ENCODE peak calls at places on chromosomes 3 and 15, in seven cellular contexts. G is fibroblast of pulmonary artery, O is HepG2, M is breast epithelium, E is tibial artery, D is dorsolateral prefrontal cortex, P is left ventricle myocardium inferior. K is an unnamed sample.

GRCh38 chr3:28544236-28544635 is 195.6 kb upstream of the AZI2 start:
- DNase-seq in M (no peak), G (no peak), D (no peak), P (no peak), E (peak), O (no peak), K (no peak)

GRCh38 chr15:31484986-31485385 is 158.4 kb downstream of the KLF13 start:
- DNase-seq in M (no peak), P (no peak), E (no peak), O (no peak), G (no peak), D (no peak), K (no peak)

GRCh38 chr3:13111874-13112520 is 38.8 kb upstream of the IQSEC1 start:
- DNase-seq in G (no peak), D (no peak), P (no peak), E (peak), O (peak), M (no peak), K (no peak)

GRCh38 chr3:103752986-103753385 is 1318.2 kb downstream of the ZPLD1 start:
- DNase-seq in P (no peak), E (no peak), G (no peak), M (no peak), D (no peak), O (no peak), K (no peak)

GRCh38 chr15:34679326-34679725 is 75.5 kb downstream of the GJD2 start:
- DNase-seq in M (no peak), O (no peak), E (no peak), G (no peak), P (no peak), D (no peak), K (no peak)

GRCh38 chr3:57228734-57229505 is 1.4 kb downstream of the APPL1 start:
- DNase-seq in P (no peak), G (peak), D (no peak), O (no peak), E (no peak), M (no peak), K (no peak)

GRCh38 chr15:48191574-48192225 is at the start of gene CTXN2:
- DNase-seq in E (no peak), O (no peak), P (no peak), G (no peak), D (peak), M (no peak), K (no peak)

GRCh38 chr3:49471856-49472495 is 1.9 kb downstream of the DAG1 start:
- DNase-seq in O (no peak), E (no peak), D (no peak), M (no peak), P (peak), G (no peak), K (no peak)

GRCh38 chr15:35912196-35912595 is 366.2 kb upstream of the DPH6 start:
- DNase-seq in P (no peak), O (no peak), M (no peak), E (no peak), D (no peak), G (peak), K (no peak)

GRCh38 chr3:138344754-138345153 is 3.6 kb upstream of the MRAS start:
- DNase-seq in O (no peak), E (no peak), D (no peak), P (no peak), M (no peak), G (no peak), K (no peak)

GRCh38 chr15:31440754-31441298 is 114.2 kb downstream of the KLF13 start:
- DNase-seq in G (peak), E (peak), P (peak), O (no peak), M (no peak), D (peak), K (no peak)

GRCh38 chr3:128280466-128281455 is 127.5 kb downstream of the EEFSEC start:
- DNase-seq in G (no peak), M (no peak), D (no peak), E (no peak), P (no peak), O (no peak), K (no peak)

GRCh38 chr3:188491276-188491687 is 337.3 kb downstream of the LPP start:
- DNase-seq in P (no peak), M (no peak), G (peak), O (no peak), E (no peak), D (no peak), K (no peak)

GRCh38 chr3:141382571-141382970 is 14.3 kb downstream of the ZBTB38 start:
- DNase-seq in O (no peak), P (no peak), E (no peak), D (no peak), M (no peak), G (no peak), K (no peak)

GRCh38 chr3:148998715-148999413 is 7.5 kb downstream of the GYG1 start:
- DNase-seq in G (no peak), P (no peak), E (no peak), D (no peak), M (no peak), O (no peak), K (no peak)

GRCh38 chr3:58175429-58176184 is 35.2 kb downstream of the DNASE1L3 start:
- DNase-seq in M (no peak), D (no peak), P (no peak), G (peak), O (peak), E (no peak), K (no peak)

DNA sequence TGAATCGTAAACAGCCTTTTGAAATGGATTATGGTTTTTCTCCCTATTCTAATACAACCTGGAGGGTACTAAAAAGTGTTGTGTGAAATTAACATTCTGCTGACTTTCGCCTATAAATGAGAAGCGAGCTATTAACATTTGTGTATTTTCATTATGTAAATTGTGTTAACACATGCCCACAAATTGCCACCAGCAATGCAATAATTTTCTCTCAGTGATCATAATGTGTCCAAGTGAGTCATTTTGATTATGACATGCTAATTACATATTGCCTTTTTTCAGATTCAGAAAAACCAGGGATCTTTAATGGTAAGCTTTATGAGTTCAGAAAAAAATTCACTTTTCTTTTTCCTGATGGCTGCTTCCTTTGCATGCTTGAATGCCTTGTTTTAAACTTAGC is 77.4 kb upstream of the SKOR1 start:
- DNase-seq in P (no peak), G (no peak), M (no peak), D (no peak), E (no peak), O (no peak), K (no peak)
- H3K4me3 ChIP-seq in P (no peak), G (no peak), M (no peak), D (no peak), E (no peak), O (no peak), K (no peak)

DNA sequence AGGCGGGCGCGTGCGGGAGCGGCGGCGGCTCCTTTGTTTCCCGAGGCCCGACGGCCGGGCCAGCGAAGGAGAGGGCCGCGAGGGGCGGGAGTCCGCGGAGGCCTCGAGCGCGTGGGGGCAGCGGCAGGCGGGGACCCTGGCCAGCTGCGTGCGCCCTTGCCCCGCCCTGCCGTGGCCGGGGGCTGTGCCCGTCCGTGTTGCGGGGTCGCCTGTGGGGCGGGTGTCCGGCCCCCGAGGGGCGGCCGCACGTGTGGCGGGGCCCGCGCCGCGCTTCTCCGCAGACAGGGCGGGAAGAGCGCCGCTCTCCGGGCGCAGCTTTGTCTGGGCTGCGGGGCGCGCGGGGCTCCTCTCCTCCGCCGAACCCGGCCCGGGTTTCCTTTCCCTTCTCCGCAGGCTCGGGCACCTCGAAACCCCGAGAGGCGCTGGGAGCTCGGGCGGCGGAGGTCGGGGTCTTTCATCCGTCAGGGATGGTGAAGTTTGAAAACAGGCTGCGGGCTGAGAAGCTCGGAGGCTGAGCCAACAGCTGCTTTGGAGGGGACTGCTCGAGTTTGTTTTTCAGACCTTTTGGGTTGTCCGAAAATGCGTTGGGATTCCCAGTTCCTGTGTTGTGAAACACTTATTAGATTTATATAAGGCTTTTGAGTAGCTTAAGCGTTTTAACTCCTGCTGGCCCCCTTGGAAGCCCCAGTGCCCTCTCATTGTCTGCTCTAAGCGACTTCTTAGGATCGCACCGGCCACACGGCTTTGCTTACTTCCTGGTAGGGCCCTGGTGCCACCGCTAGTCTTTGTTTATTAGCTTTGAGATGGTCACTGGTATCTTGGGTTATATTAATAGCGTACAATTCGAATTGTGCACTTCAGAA is 817 bp downstream of the USP3 start:
- DNase-seq in D (no peak), E (peak), M (peak), O (peak), G (peak), P (peak), K (no peak)
- TF ChIP-seq CTCF in D (no peak), E (peak), M (peak), O (peak), G (peak), P (peak), K (peak)

GRCh38 chr3:114623420-114624046 is 329.7 kb downstream of the TIGIT start:
- DNase-seq in E (no peak), D (no peak), M (no peak), G (no peak), O (peak), P (no peak), K (no peak)
- H3K4me3 ChIP-seq in E (peak), D (peak), M (peak), G (peak), O (peak), P (peak), K (peak)

DNA sequence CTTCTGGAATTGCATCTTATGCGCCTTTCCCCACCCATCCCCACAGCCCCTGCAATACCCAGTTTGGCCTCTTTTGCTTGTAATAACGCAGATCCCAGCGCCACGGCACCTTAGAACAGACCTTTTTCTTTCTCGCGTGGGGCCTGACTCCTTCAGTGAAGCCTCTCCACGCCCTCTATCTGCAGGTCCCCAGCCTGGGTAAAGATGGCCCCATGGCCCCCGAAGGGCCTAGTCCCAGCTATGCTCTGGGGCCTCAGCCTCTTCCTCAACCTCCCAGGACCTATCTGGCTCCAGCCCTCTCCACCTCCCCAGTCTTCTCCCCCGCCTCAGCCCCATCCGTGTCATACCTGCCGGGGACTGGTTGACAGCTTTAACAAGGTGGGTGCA is 594 bp downstream of the CRELD1 start:
- DNase-seq in E (peak), P (peak), D (no peak), O (no peak), M (no peak), G (no peak), K (no peak)
- TF ChIP-seq CTCF in E (peak), P (no peak), D (no peak), O (no peak), M (no peak), G (peak), K (peak)

GRCh38 chr3:192091831-192092230 is 630.9 kb downstream of the PYDC2 start:
- DNase-seq in M (no peak), O (no peak), D (no peak), P (no peak), E (no peak), G (peak), K (peak)
- H3K4me3 ChIP-seq in M (no peak), O (no peak), D (no peak), P (no peak), E (no peak), G (no peak), K (no peak)